ENCODE peak calls at places on chromosomes 5 and 9, in five cellular contexts. R is GM03348; L is activated CD4-positive, alpha-beta T cell treated with anti-CD3 and anti-CD28 coated beads, Interleukin-2, amount 50 U/mL, for 4 hours; N is fibroblast of pulmonary artery; J is brain microvascular endothelial cell. X is an unnamed sample.

GRCh38 chr9:103867886-103868285 is 226.2 kb upstream of the SMC2 start:
- DNase-seq in J (no peak), L (no peak), N (no peak), R (no peak), X (no peak)

GRCh38 chr5:10310073-10310779 is 2.5 kb upstream of the CMBL start:
- DNase-seq in J (peak; percentile 24), N (peak; percentile 22), R (no peak), L (no peak), X (peak; percentile 16)

GRCh38 chr9:128150594-128151342 is 1.5 kb downstream of the LCN2 start:
- DNase-seq in J (no peak), L (no peak), R (no peak), N (no peak), X (peak; percentile 28)

GRCh38 chr5:154176191-154176590 is 14.3 kb upstream of the GALNT10 start:
- DNase-seq in J (peak; percentile 60), L (no peak), R (no peak), N (peak; percentile 80), X (peak; percentile 93)

GRCh38 chr5:158063052-158063451 is 204.1 kb upstream of the CLINT1 start:
- DNase-seq in N (no peak), J (no peak), R (no peak), L (no peak), X (no peak)

GRCh38 chr9:134487066-134487710 is 154.4 kb upstream of the COL5A1 start:
- DNase-seq in J (no peak), L (no peak), N (no peak), R (no peak), X (no peak)

GRCh38 chr9:27564031-27564430 is 9.2 kb downstream of the C9orf72 start:
- DNase-seq in N (no peak), J (no peak), L (no peak), R (no peak), X (no peak)

GRCh38 chr9:119483153-119483552 is 113.9 kb upstream of the BRINP1 start:
- DNase-seq in L (no peak), N (no peak), J (no peak), R (no peak), X (no peak)

GRCh38 chr5:173065155-173065554 is 9.0 kb downstream of the CREBRF start:
- DNase-seq in N (no peak), J (no peak), R (no peak), L (no peak), X (no peak)

GRCh38 chr5:150377964-150378694 is 20.6 kb downstream of the TCOF1 start:
- DNase-seq in L (no peak), N (peak; percentile 84), R (peak; percentile 84), J (peak; percentile 75), X (no peak)

GRCh38 chr5:16806691-16807433 is 129.2 kb downstream of the MYO10 start:
- DNase-seq in N (no peak), J (no peak), L (no peak), R (no peak), X (no peak)

GRCh38 chr5:44046581-44047327 is 342.5 kb downstream of the FGF10 start:
- DNase-seq in J (no peak), N (no peak), L (no peak), R (no peak), X (no peak)

GRCh38 chr9:133031496-133031911 is 707 bp downstream of the GTF3C5 start:
- DNase-seq in N (no peak), R (no peak), J (no peak), L (no peak), X (no peak)

GRCh38 chr9:100670719-100671118 is 92.8 kb downstream of the CAVIN4 start:
- DNase-seq in R (no peak), N (no peak), J (no peak), L (no peak), X (no peak)

GRCh38 chr5:120449501-120449900 is 14.6 kb upstream of the PRR16 start:
- DNase-seq in J (peak; percentile 74), N (no peak), R (peak; percentile 28), L (no peak), X (no peak)

GRCh38 chr9:114501786-114502682 is 3.2 kb downstream of the WHRN start:
- DNase-seq in L (no peak), R (peak; percentile 20), N (no peak), J (peak; percentile 24), X (no peak)

GRCh38 chr5:110476164-110476563 is 250.3 kb downstream of the TMEM232 start:
- DNase-seq in N (no peak), L (no peak), J (no peak), R (no peak), X (no peak)

X was measured in dermis blood vessel endothelial cell.